ENCODE peak calls at places on chromosomes 16 and 17, in six cellular contexts. One of them, this sample, is unnamed.

GRCh38 chr17:69228576-69228975 is at the start of gene ABCA10:
- DNase-seq in GM20000: no peak
- DNase-seq in cardiac fibroblast: peak
- DNase-seq in MM.1S: no peak
- DNase-seq in osteocyte: no peak
- DNase-seq in WTC11: no peak
- DNase-seq in this sample: no peak

GRCh38 chr16:73143681-73144370 is 95.9 kb upstream of the ZFHX3 start:
- DNase-seq in GM20000: no peak
- DNase-seq in cardiac fibroblast: peak
- DNase-seq in MM.1S: no peak
- DNase-seq in osteocyte: no peak
- DNase-seq in WTC11: no peak
- DNase-seq in this sample: no peak

GRCh38 chr16:87734644-87735043 is 31.1 kb downstream of the KLHDC4 start:
- DNase-seq in GM20000: no peak
- DNase-seq in cardiac fibroblast: no peak
- DNase-seq in MM.1S: no peak
- DNase-seq in osteocyte: no peak
- DNase-seq in WTC11: peak
- DNase-seq in this sample: no peak

GRCh38 chr16:58495861-58496331 is 4.0 kb upstream of the NDRG4 start:
- DNase-seq in GM20000: no peak
- DNase-seq in cardiac fibroblast: no peak
- DNase-seq in MM.1S: no peak
- DNase-seq in osteocyte: no peak
- DNase-seq in WTC11: no peak
- DNase-seq in this sample: no peak

GRCh38 chr16:16938009-16938408 is 532.8 kb downstream of the XYLT1 start:
- DNase-seq in GM20000: no peak
- DNase-seq in cardiac fibroblast: no peak
- DNase-seq in MM.1S: no peak
- DNase-seq in osteocyte: no peak
- DNase-seq in WTC11: no peak
- DNase-seq in this sample: no peak

GRCh38 chr16:81376880-81377279 is 62.1 kb downstream of the GAN start:
- DNase-seq in GM20000: no peak
- DNase-seq in cardiac fibroblast: no peak
- DNase-seq in MM.1S: no peak
- DNase-seq in osteocyte: no peak
- DNase-seq in WTC11: no peak
- DNase-seq in this sample: no peak

GRCh38 chr17:7260601-7261376 is 1.5 kb downstream of the CLDN7 start:
- DNase-seq in GM20000: peak
- DNase-seq in cardiac fibroblast: no peak
- DNase-seq in MM.1S: no peak
- DNase-seq in osteocyte: no peak
- DNase-seq in WTC11: peak
- DNase-seq in this sample: peak

GRCh38 chr17:40450175-40450574 is 6.9 kb downstream of the IGFBP4 start:
- DNase-seq in GM20000: peak
- DNase-seq in cardiac fibroblast: peak
- DNase-seq in MM.1S: peak
- DNase-seq in osteocyte: no peak
- DNase-seq in WTC11: peak
- DNase-seq in this sample: peak

GRCh38 chr17:22410136-22410535 is 717.8 kb downstream of the KCNJ18 start:
- DNase-seq in GM20000: no peak
- DNase-seq in cardiac fibroblast: no peak
- DNase-seq in MM.1S: no peak
- DNase-seq in osteocyte: no peak
- DNase-seq in WTC11: no peak
- DNase-seq in this sample: no peak

GRCh38 chr16:85465328-85466307 is 147.5 kb upstream of the GSE1 start:
- DNase-seq in GM20000: no peak
- DNase-seq in cardiac fibroblast: peak
- DNase-seq in MM.1S: no peak
- DNase-seq in osteocyte: no peak
- DNase-seq in WTC11: no peak
- DNase-seq in this sample: no peak

GRCh38 chr17:77404812-77405581 is 264.2 kb downstream of the SEC14L1 start:
- DNase-seq in GM20000: peak
- DNase-seq in cardiac fibroblast: peak
- DNase-seq in MM.1S: no peak
- DNase-seq in osteocyte: no peak
- DNase-seq in WTC11: no peak
- DNase-seq in this sample: no peak

GRCh38 chr16:69522732-69523404 is 42.9 kb upstream of the NFAT5 start:
- DNase-seq in GM20000: no peak
- DNase-seq in cardiac fibroblast: no peak
- DNase-seq in MM.1S: no peak
- DNase-seq in osteocyte: no peak
- DNase-seq in WTC11: no peak
- DNase-seq in this sample: no peak

GRCh38 chr17:28124962-28125361 is 82.5 kb downstream of the NLK start:
- DNase-seq in GM20000: no peak
- DNase-seq in cardiac fibroblast: no peak
- DNase-seq in MM.1S: no peak
- DNase-seq in osteocyte: no peak
- DNase-seq in WTC11: no peak
- DNase-seq in this sample: no peak

GRCh38 chr17:61511480-61512182 is 59.4 kb downstream of the TBX4 start:
- DNase-seq in GM20000: no peak
- DNase-seq in cardiac fibroblast: no peak
- DNase-seq in MM.1S: no peak
- DNase-seq in osteocyte: no peak
- DNase-seq in WTC11: no peak
- DNase-seq in this sample: no peak

GRCh38 chr17:41697122-41697962 is 8.7 kb downstream of the EIF1 start:
- DNase-seq in GM20000: no peak
- DNase-seq in cardiac fibroblast: peak
- DNase-seq in MM.1S: peak
- DNase-seq in osteocyte: no peak
- DNase-seq in WTC11: no peak
- DNase-seq in this sample: no peak

GRCh38 chr17:12642034-12642433 is 23.7 kb upstream of the MYOCD start:
- DNase-seq in GM20000: no peak
- DNase-seq in cardiac fibroblast: no peak
- DNase-seq in MM.1S: no peak
- DNase-seq in osteocyte: no peak
- DNase-seq in WTC11: no peak
- DNase-seq in this sample: no peak

GRCh38 chr17:29583324-29584248 is 5.9 kb downstream of the GIT1 start:
- DNase-seq in GM20000: no peak
- DNase-seq in cardiac fibroblast: no peak
- DNase-seq in MM.1S: no peak
- DNase-seq in osteocyte: no peak
- DNase-seq in WTC11: no peak
- DNase-seq in this sample: no peak

GRCh38 chr17:53792997-53793396 is 29.7 kb upstream of the KIF2B start:
- DNase-seq in GM20000: no peak
- DNase-seq in cardiac fibroblast: no peak
- DNase-seq in MM.1S: no peak
- DNase-seq in osteocyte: no peak
- DNase-seq in WTC11: no peak
- DNase-seq in this sample: no peak

GRCh38 chr17:42184717-42185496 is at the start of gene HCRT:
- DNase-seq in GM20000: no peak
- DNase-seq in cardiac fibroblast: no peak
- DNase-seq in MM.1S: peak
- DNase-seq in osteocyte: no peak
- DNase-seq in WTC11: no peak
- DNase-seq in this sample: no peak

GRCh38 chr17:47229535-47230443 is 20.6 kb downstream of the MYL4 start:
- DNase-seq in GM20000: peak
- DNase-seq in cardiac fibroblast: peak
- DNase-seq in MM.1S: peak
- DNase-seq in osteocyte: peak
- DNase-seq in WTC11: peak
- DNase-seq in this sample: peak

GRCh38 chr17:4597975-4598374 is 13.6 kb downstream of the SMTNL2 start:
- DNase-seq in GM20000: no peak
- DNase-seq in cardiac fibroblast: no peak
- DNase-seq in MM.1S: no peak
- DNase-seq in osteocyte: no peak
- DNase-seq in WTC11: no peak
- DNase-seq in this sample: no peak

DNA sequence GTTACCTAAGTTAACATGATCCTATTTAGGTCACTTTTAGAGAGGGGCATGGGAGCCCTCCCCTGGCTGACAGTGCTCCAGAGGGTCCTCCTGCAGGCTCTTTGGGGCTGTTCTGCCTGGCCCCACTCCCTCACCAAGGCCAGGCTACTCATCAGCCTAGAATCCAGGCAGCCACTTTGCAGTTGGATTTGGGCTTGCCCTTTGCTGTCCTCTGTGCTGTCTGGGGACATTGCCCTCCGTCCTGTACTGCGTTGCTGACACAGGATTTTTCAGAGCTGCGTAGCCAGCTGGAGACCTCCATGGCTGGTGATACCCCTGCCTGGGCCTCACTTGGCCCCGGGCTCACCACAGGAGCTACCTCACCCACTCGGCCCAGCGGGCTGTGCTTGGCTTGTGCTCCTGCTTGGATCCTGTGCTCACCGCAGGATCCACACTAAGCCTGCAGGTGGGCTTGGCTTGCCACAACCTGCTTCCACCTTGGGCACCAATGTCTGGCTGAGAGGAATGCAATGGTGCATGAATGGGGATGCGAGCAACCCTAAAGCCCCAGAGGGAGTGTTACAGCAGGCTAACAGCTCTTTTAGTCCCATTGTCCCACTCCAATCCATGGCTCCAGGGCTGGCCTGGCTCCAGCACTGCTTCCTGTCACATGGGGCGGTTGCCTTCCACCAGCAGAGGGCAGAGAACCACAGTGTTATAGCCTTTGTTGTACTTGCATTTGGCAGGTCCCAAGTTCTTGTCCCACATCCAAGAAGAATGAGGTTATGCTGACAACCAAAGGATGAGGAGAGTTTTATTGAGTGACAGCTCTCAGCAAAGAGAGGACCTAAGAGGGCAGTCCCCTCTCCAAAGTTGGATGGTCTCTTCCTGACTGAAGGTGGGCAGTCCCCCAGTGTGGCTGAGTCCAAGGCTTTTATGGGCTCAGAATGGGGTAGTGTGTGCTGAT is 21.5 kb downstream of the CCL4 start:
- DNase-seq in GM20000: no peak
- DNase-seq in cardiac fibroblast: no peak
- DNase-seq in MM.1S: no peak
- DNase-seq in osteocyte: no peak
- DNase-seq in WTC11: peak
- DNase-seq in this sample: no peak
- TF ChIP-seq CTCF in GM20000: no peak
- TF ChIP-seq CTCF in cardiac fibroblast: no peak
- TF ChIP-seq CTCF in MM.1S: no peak
- TF ChIP-seq CTCF in osteocyte: no peak
- TF ChIP-seq CTCF in WTC11: no peak
- TF ChIP-seq CTCF in this sample: no peak

GRCh38 chr17:78822552-78822951 is 18.1 kb downstream of the USP36 start:
- DNase-seq in GM20000: no peak
- DNase-seq in cardiac fibroblast: peak
- DNase-seq in MM.1S: no peak
- DNase-seq in osteocyte: no peak
- DNase-seq in WTC11: no peak
- DNase-seq in this sample: no peak

GRCh38 chr17:78825696-78826095 is 14.9 kb downstream of the USP36 start:
- DNase-seq in GM20000: no peak
- DNase-seq in cardiac fibroblast: no peak
- DNase-seq in MM.1S: no peak
- DNase-seq in osteocyte: no peak
- DNase-seq in WTC11: no peak
- DNase-seq in this sample: no peak

GRCh38 chr17:78821961-78822360 is 18.7 kb downstream of the USP36 start:
- DNase-seq in GM20000: no peak
- DNase-seq in cardiac fibroblast: no peak
- DNase-seq in MM.1S: no peak
- DNase-seq in osteocyte: no peak
- DNase-seq in WTC11: no peak
- DNase-seq in this sample: no peak

GRCh38 chr17:78824240-78824639 is 16.4 kb downstream of the USP36 start:
- DNase-seq in GM20000: no peak
- DNase-seq in cardiac fibroblast: no peak
- DNase-seq in MM.1S: no peak
- DNase-seq in osteocyte: no peak
- DNase-seq in WTC11: no peak
- DNase-seq in this sample: no peak

GRCh38 chr17:78823282-78824046 is 17.1 kb downstream of the USP36 start:
- DNase-seq in GM20000: no peak
- DNase-seq in cardiac fibroblast: no peak
- DNase-seq in MM.1S: no peak
- DNase-seq in osteocyte: no peak
- DNase-seq in WTC11: no peak
- DNase-seq in this sample: no peak
- TF ChIP-seq CTCF in GM20000: no peak
- TF ChIP-seq CTCF in cardiac fibroblast: no peak
- TF ChIP-seq CTCF in MM.1S: no peak
- TF ChIP-seq CTCF in osteocyte: peak
- TF ChIP-seq CTCF in WTC11: no peak
- TF ChIP-seq CTCF in this sample: peak

DNA sequence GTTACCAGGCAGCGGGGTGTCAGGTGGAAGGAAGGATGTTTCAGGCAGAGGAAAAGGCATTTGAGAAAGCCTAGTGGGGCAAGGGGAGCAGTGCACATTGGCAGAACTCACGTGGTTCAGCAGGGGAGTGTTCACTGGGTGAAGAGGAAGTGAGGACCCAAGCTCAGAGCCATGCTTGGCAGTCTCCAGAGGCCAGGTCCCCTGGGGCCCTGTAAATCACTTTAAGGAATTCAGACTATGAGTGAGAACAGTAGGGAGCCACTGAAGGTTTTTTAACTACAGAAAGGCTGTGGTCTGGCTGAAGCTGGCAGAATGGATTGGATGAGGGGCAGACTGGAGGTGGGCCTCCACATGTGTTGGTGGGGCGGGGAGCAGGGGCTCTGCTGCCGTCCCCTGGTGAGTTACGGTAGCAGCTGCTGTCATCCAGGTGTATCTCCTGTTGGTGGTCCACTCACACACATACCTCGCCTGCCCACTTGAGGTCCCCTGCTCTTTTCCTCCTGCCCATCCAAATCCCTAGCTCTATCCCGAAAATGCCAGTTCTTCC is 5.1 kb downstream of the CLEC16A start:
- DNase-seq in GM20000: peak
- DNase-seq in cardiac fibroblast: peak
- DNase-seq in MM.1S: no peak
- DNase-seq in osteocyte: no peak
- DNase-seq in WTC11: peak
- DNase-seq in this sample: no peak
- TF ChIP-seq CTCF in GM20000: no peak
- TF ChIP-seq CTCF in cardiac fibroblast: peak
- TF ChIP-seq CTCF in MM.1S: no peak
- TF ChIP-seq CTCF in osteocyte: no peak
- TF ChIP-seq CTCF in WTC11: no peak
- TF ChIP-seq CTCF in this sample: no peak

DNA sequence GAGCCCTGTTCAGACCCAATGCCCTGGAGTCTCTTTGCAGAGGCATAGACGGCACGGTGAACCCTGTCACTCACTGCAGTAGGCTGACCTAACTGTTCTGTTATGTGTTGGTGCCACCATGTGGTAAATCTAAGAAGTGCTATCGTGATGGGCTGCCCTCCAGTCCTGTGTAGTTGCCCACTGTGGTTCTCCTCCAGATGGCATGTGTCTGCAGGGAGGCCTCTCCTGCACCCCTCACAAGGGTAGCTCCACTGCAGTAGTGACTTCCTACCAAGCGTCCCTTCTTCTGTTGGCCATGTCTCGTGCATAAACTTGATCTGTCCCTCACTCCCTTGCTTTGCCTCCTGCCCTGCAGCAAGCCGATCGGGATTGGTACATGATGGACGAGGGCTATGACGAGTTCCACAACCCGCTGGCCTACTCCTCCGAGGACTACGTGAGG is 5.8 kb downstream of the DHX38 start:
- DNase-seq in GM20000: peak
- DNase-seq in cardiac fibroblast: peak
- DNase-seq in MM.1S: peak
- DNase-seq in osteocyte: no peak
- DNase-seq in WTC11: peak
- DNase-seq in this sample: peak
- TF ChIP-seq CTCF in GM20000: peak
- TF ChIP-seq CTCF in cardiac fibroblast: peak
- TF ChIP-seq CTCF in MM.1S: peak
- TF ChIP-seq CTCF in osteocyte: peak
- TF ChIP-seq CTCF in WTC11: peak
- TF ChIP-seq CTCF in this sample: peak

This sample was measured in endothelial cell.